ENCODE peak calls at places on chromosome 18, in seven cellular contexts. One of them, this sample, is unnamed.

GRCh38 chr18:56702946-56703345 is 51.8 kb downstream of the WDR7 start:
- DNase-seq in NAMALWA: peak
- DNase-seq in activated T-helper 1 cell treated with anti-CD3 and anti-CD28 coated beads, Interleukin-2, amount 50 U/mL, for 16 hours: no peak
- DNase-seq in T-helper 2 cell: no peak
- DNase-seq in stimulated activated naive CD8-positive, alpha-beta T cell treated with anti-CD3 and anti-CD28 coated beads, Interleukin-15, amount 100 ng/mL, for 72 hours: no peak
- DNase-seq in G401: peak
- DNase-seq in WTC11: no peak
- DNase-seq in this sample: no peak

GRCh38 chr18:28132084-28132483 is 44.8 kb downstream of the CDH2 start:
- DNase-seq in WTC11: no peak
- DNase-seq in T-helper 2 cell: no peak
- DNase-seq in stimulated activated naive CD8-positive, alpha-beta T cell treated with anti-CD3 and anti-CD28 coated beads, Interleukin-15, amount 100 ng/mL, for 72 hours: no peak
- DNase-seq in G401: no peak
- DNase-seq in activated T-helper 1 cell treated with anti-CD3 and anti-CD28 coated beads, Interleukin-2, amount 50 U/mL, for 16 hours: no peak
- DNase-seq in NAMALWA: no peak
- DNase-seq in this sample: no peak

GRCh38 chr18:7919565-7919964 is 352.4 kb downstream of the PTPRM start:
- DNase-seq in stimulated activated naive CD8-positive, alpha-beta T cell treated with anti-CD3 and anti-CD28 coated beads, Interleukin-15, amount 100 ng/mL, for 72 hours: no peak
- DNase-seq in G401: no peak
- DNase-seq in T-helper 2 cell: no peak
- DNase-seq in WTC11: no peak
- DNase-seq in NAMALWA: no peak
- DNase-seq in activated T-helper 1 cell treated with anti-CD3 and anti-CD28 coated beads, Interleukin-2, amount 50 U/mL, for 16 hours: no peak
- DNase-seq in this sample: no peak

GRCh38 chr18:60987963-60988362 is 345.3 kb upstream of the CDH20 start:
- DNase-seq in G401: no peak
- DNase-seq in T-helper 2 cell: no peak
- DNase-seq in NAMALWA: no peak
- DNase-seq in WTC11: no peak
- DNase-seq in stimulated activated naive CD8-positive, alpha-beta T cell treated with anti-CD3 and anti-CD28 coated beads, Interleukin-15, amount 100 ng/mL, for 72 hours: no peak
- DNase-seq in activated T-helper 1 cell treated with anti-CD3 and anti-CD28 coated beads, Interleukin-2, amount 50 U/mL, for 16 hours: no peak
- DNase-seq in this sample: no peak

GRCh38 chr18:57444301-57444759 is 9.2 kb downstream of the ONECUT2 start:
- DNase-seq in activated T-helper 1 cell treated with anti-CD3 and anti-CD28 coated beads, Interleukin-2, amount 50 U/mL, for 16 hours: no peak
- DNase-seq in NAMALWA: no peak
- DNase-seq in stimulated activated naive CD8-positive, alpha-beta T cell treated with anti-CD3 and anti-CD28 coated beads, Interleukin-15, amount 100 ng/mL, for 72 hours: no peak
- DNase-seq in T-helper 2 cell: no peak
- DNase-seq in WTC11: no peak
- DNase-seq in G401: no peak
- DNase-seq in this sample: no peak

GRCh38 chr18:54828986-54829385 is 709 bp downstream of the RAB27B start:
- DNase-seq in NAMALWA: no peak
- DNase-seq in G401: no peak
- DNase-seq in stimulated activated naive CD8-positive, alpha-beta T cell treated with anti-CD3 and anti-CD28 coated beads, Interleukin-15, amount 100 ng/mL, for 72 hours: no peak
- DNase-seq in activated T-helper 1 cell treated with anti-CD3 and anti-CD28 coated beads, Interleukin-2, amount 50 U/mL, for 16 hours: no peak
- DNase-seq in WTC11: no peak
- DNase-seq in T-helper 2 cell: no peak
- DNase-seq in this sample: no peak

GRCh38 chr18:25190468-25190867 is 161.5 kb downstream of the ZNF521 start:
- DNase-seq in G401: no peak
- DNase-seq in T-helper 2 cell: no peak
- DNase-seq in WTC11: no peak
- DNase-seq in NAMALWA: no peak
- DNase-seq in activated T-helper 1 cell treated with anti-CD3 and anti-CD28 coated beads, Interleukin-2, amount 50 U/mL, for 16 hours: no peak
- DNase-seq in stimulated activated naive CD8-positive, alpha-beta T cell treated with anti-CD3 and anti-CD28 coated beads, Interleukin-15, amount 100 ng/mL, for 72 hours: no peak
- DNase-seq in this sample: no peak

GRCh38 chr18:42196651-42197050 is 241.6 kb downstream of the PIK3C3 start:
- DNase-seq in G401: no peak
- DNase-seq in NAMALWA: no peak
- DNase-seq in activated T-helper 1 cell treated with anti-CD3 and anti-CD28 coated beads, Interleukin-2, amount 50 U/mL, for 16 hours: no peak
- DNase-seq in WTC11: no peak
- DNase-seq in T-helper 2 cell: no peak
- DNase-seq in stimulated activated naive CD8-positive, alpha-beta T cell treated with anti-CD3 and anti-CD28 coated beads, Interleukin-15, amount 100 ng/mL, for 72 hours: no peak
- DNase-seq in this sample: peak

GRCh38 chr18:44777429-44778192 is 96.9 kb downstream of the SETBP1 start:
- DNase-seq in NAMALWA: no peak
- DNase-seq in stimulated activated naive CD8-positive, alpha-beta T cell treated with anti-CD3 and anti-CD28 coated beads, Interleukin-15, amount 100 ng/mL, for 72 hours: no peak
- DNase-seq in activated T-helper 1 cell treated with anti-CD3 and anti-CD28 coated beads, Interleukin-2, amount 50 U/mL, for 16 hours: no peak
- DNase-seq in G401: peak
- DNase-seq in WTC11: no peak
- DNase-seq in T-helper 2 cell: no peak
- DNase-seq in this sample: no peak

GRCh38 chr18:8235916-8236315 is 373.3 kb upstream of the RAB12 start:
- DNase-seq in NAMALWA: no peak
- DNase-seq in G401: no peak
- DNase-seq in stimulated activated naive CD8-positive, alpha-beta T cell treated with anti-CD3 and anti-CD28 coated beads, Interleukin-15, amount 100 ng/mL, for 72 hours: no peak
- DNase-seq in activated T-helper 1 cell treated with anti-CD3 and anti-CD28 coated beads, Interleukin-2, amount 50 U/mL, for 16 hours: no peak
- DNase-seq in WTC11: no peak
- DNase-seq in T-helper 2 cell: no peak
- DNase-seq in this sample: no peak

GRCh38 chr18:31619291-31619690 is 27.6 kb downstream of the TTR start:
- DNase-seq in WTC11: no peak
- DNase-seq in NAMALWA: no peak
- DNase-seq in activated T-helper 1 cell treated with anti-CD3 and anti-CD28 coated beads, Interleukin-2, amount 50 U/mL, for 16 hours: no peak
- DNase-seq in stimulated activated naive CD8-positive, alpha-beta T cell treated with anti-CD3 and anti-CD28 coated beads, Interleukin-15, amount 100 ng/mL, for 72 hours: no peak
- DNase-seq in T-helper 2 cell: no peak
- DNase-seq in G401: no peak
- DNase-seq in this sample: no peak

GRCh38 chr18:34514238-34514637 is 195.9 kb upstream of the DTNA start:
- DNase-seq in T-helper 2 cell: no peak
- DNase-seq in activated T-helper 1 cell treated with anti-CD3 and anti-CD28 coated beads, Interleukin-2, amount 50 U/mL, for 16 hours: no peak
- DNase-seq in G401: no peak
- DNase-seq in NAMALWA: no peak
- DNase-seq in stimulated activated naive CD8-positive, alpha-beta T cell treated with anti-CD3 and anti-CD28 coated beads, Interleukin-15, amount 100 ng/mL, for 72 hours: no peak
- DNase-seq in WTC11: no peak
- DNase-seq in this sample: no peak

GRCh38 chr18:12092398-12093229 is 1.0 kb upstream of the ANKRD62 start:
- DNase-seq in WTC11: peak
- DNase-seq in G401: no peak
- DNase-seq in T-helper 2 cell: no peak
- DNase-seq in NAMALWA: peak
- DNase-seq in activated T-helper 1 cell treated with anti-CD3 and anti-CD28 coated beads, Interleukin-2, amount 50 U/mL, for 16 hours: no peak
- DNase-seq in stimulated activated naive CD8-positive, alpha-beta T cell treated with anti-CD3 and anti-CD28 coated beads, Interleukin-15, amount 100 ng/mL, for 72 hours: no peak
- DNase-seq in this sample: no peak

This sample was measured in GM04504.